ENCODE peak calls at places on chromosomes 11 and 22, in five cellular contexts. D is A549, J is H9, P is gastrocnemius medialis, N is NCI-H146. I is an unnamed sample.

GRCh38 chr11:16609769-16610168 is 128.7 kb upstream of the C11orf58 start:
- DNase-seq in D (no peak), J (no peak), P (no peak), N (no peak), I (no peak)

GRCh38 chr11:112963368-112963955 is 2.2 kb downstream of the NCAM1 start:
- DNase-seq in D (no peak), J (no peak), P (no peak), N (peak), I (no peak)

GRCh38 chr22:17918840-17919239 is 105.5 kb downstream of the MICAL3 start:
- DNase-seq in D (no peak), J (no peak), P (no peak), N (no peak), I (no peak)

GRCh38 chr22:20242393-20243175 is 25.5 kb downstream of the RTN4R start:
- DNase-seq in D (no peak), J (no peak), P (no peak), N (no peak), I (no peak)

GRCh38 chr11:66112640-66113098 is 42.6 kb downstream of the PACS1 start:
- DNase-seq in D (peak), J (no peak), P (no peak), N (no peak), I (no peak)

GRCh38 chr11:45025716-45026492 is 75.2 kb upstream of the TP53I11 start:
- DNase-seq in D (no peak), J (peak), P (peak), N (peak), I (no peak)

GRCh38 chr11:56706486-56706885 is 7.6 kb downstream of the OR9G1 start:
- DNase-seq in D (no peak), J (no peak), P (no peak), N (no peak), I (no peak)

GRCh38 chr11:116482716-116483115 is 290.1 kb downstream of the BUD13 start:
- DNase-seq in D (no peak), J (no peak), P (no peak), N (no peak), I (no peak)

GRCh38 chr22:45334068-45334467 is 24.3 kb downstream of the FAM118A start:
- DNase-seq in D (no peak), J (no peak), P (peak), N (no peak), I (no peak)

GRCh38 chr11:74135516-74135840 is 35.3 kb downstream of the C2CD3 start:
- DNase-seq in D (no peak), J (no peak), P (no peak), N (no peak), I (no peak)

GRCh38 chr11:128929991-128930390 is 12.7 kb downstream of the TP53AIP1 start:
- DNase-seq in D (no peak), J (no peak), P (no peak), N (no peak), I (no peak)

GRCh38 chr11:15920856-15921629 is 435.3 kb downstream of the SOX6 start:
- DNase-seq in D (no peak), J (no peak), P (no peak), N (no peak), I (no peak)